ENCODE peak calls at places on chromosomes 3 and 15, in eight cellular contexts. U, F, P, J, O, Q, N and T are unnamed samples.

GRCh38 chr15:81292516-81293001 is 31.4 kb downstream of the STARD5 start:
- DNase-seq in N (no peak), U (no peak), P (no peak), F (no peak), O (no peak), J (no peak), Q (no peak), T (peak; percentile 87)

GRCh38 chr3:3038201-3038991 is 71.8 kb downstream of the IL5RA start:
- DNase-seq in P (peak; percentile 60), O (no peak), F (no peak), U (no peak), Q (no peak), N (no peak), J (no peak), T (no peak)

GRCh38 chr15:57537951-57538506 is 53.7 kb upstream of the MYZAP start:
- DNase-seq in P (no peak), O (no peak), U (no peak), N (no peak), Q (no peak), F (no peak), J (no peak), T (no peak)

GRCh38 chr15:78130466-78131294 is 565 bp downstream of the CIB2 start:
- DNase-seq in Q (no peak), N (no peak), J (no peak), F (no peak), P (no peak), O (peak; percentile 27), U (no peak), T (no peak)

GRCh38 chr15:72231847-72232461 is 964 bp upstream of the PKM start:
- DNase-seq in J (peak; percentile 61), F (no peak), Q (no peak), O (no peak), P (peak; percentile 81), N (peak; percentile 9), U (no peak), T (no peak)

GRCh38 chr3:107962946-107963345 is 127.9 kb downstream of the CD47 start:
- DNase-seq in F (no peak), U (no peak), J (no peak), N (no peak), O (no peak), Q (no peak), P (peak; percentile 25), T (no peak)

GRCh38 chr3:104951426-104951825 is 415.3 kb upstream of the ALCAM start:
- DNase-seq in U (no peak), F (no peak), O (no peak), P (no peak), J (no peak), N (no peak), Q (no peak), T (no peak)

GRCh38 chr3:46943237-46944187 is 33.0 kb downstream of the CCDC12 start:
- DNase-seq in F (no peak), Q (no peak), N (peak; percentile 61), P (peak; percentile 68), U (no peak), O (no peak), J (no peak), T (no peak)

GRCh38 chr3:190385835-190386688 is 1.9 kb upstream of the CLDN16 start:
- DNase-seq in Q (no peak), P (peak; percentile 89), N (no peak), U (no peak), J (no peak), F (peak; percentile 78), O (no peak), T (no peak)

GRCh38 chr3:27632431-27633223 is 89.5 kb downstream of the EOMES start:
- DNase-seq in N (no peak), P (peak; percentile 35), O (peak; percentile 64), Q (peak; percentile 77), F (no peak), U (no peak), J (peak; percentile 25), T (no peak)

GRCh38 chr15:78177447-78177873 is 28.3 kb downstream of the IDH3A start:
- DNase-seq in Q (no peak), U (no peak), N (peak; percentile 65), F (no peak), O (peak; percentile 87), P (peak; percentile 22), J (peak; percentile 38), T (peak; percentile 90)

GRCh38 chr3:69299344-69299743 is 86.5 kb downstream of the FRMD4B start:
- DNase-seq in U (no peak), J (no peak), O (no peak), Q (no peak), P (peak; percentile 54), N (no peak), F (no peak), T (no peak)

GRCh38 chr15:85380217-85380859 is at the start of gene AKAP13:
- DNase-seq in N (peak; percentile 98), O (peak; percentile 96), J (peak; percentile 97), P (peak; percentile 98), F (peak; percentile 98), Q (peak; percentile 98), U (peak; percentile 93), T (peak; percentile 96)

GRCh38 chr15:101451192-101451799 is 38.2 kb downstream of the PCSK6 start:
- DNase-seq in F (no peak), P (no peak), O (no peak), N (peak; percentile 10), U (no peak), J (no peak), Q (peak; percentile 68), T (peak; percentile 81)

GRCh38 chr3:164375995-164376394 is 702.3 kb downstream of the SI start:
- DNase-seq in U (no peak), N (no peak), P (no peak), Q (no peak), J (no peak), F (no peak), O (no peak), T (no peak)

GRCh38 chr3:71444028-71444860 is 139.3 kb downstream of the FOXP1 start:
- DNase-seq in O (no peak), P (peak; percentile 52), Q (no peak), N (no peak), J (peak; percentile 80), U (no peak), F (peak; percentile 77), T (no peak)

GRCh38 chr3:13174011-13174802 is 101.0 kb upstream of the IQSEC1 start:
- DNase-seq in U (no peak), O (no peak), J (no peak), Q (peak; percentile 64), P (no peak), F (no peak), N (no peak), T (peak; percentile 72)

GRCh38 chr3:140180603-140181002 is 245.6 kb downstream of the CLSTN2 start:
- DNase-seq in P (no peak), J (no peak), N (no peak), O (no peak), Q (no peak), U (no peak), F (no peak), T (no peak)

GRCh38 chr3:76097588-76097975 is 312.2 kb upstream of the ZNF717 start:
- DNase-seq in P (no peak), F (no peak), U (no peak), N (no peak), J (no peak), Q (no peak), O (no peak), T (no peak)

GRCh38 chr3:23455084-23455483 is 252.0 kb downstream of the UBE2E2 start:
- DNase-seq in Q (no peak), O (no peak), J (no peak), P (peak; percentile 66), N (no peak), U (no peak), F (no peak), T (no peak)

GRCh38 chr3:147153830-147154539 is 252.4 kb downstream of the ZIC4 start:
- DNase-seq in J (no peak), Q (no peak), U (no peak), P (no peak), O (no peak), F (no peak), N (no peak), T (no peak)

GRCh38 chr3:72163809-72164634 is 379.1 kb upstream of the PROK2 start:
- DNase-seq in U (no peak), O (no peak), F (no peak), N (no peak), J (no peak), P (no peak), Q (no peak), T (no peak)

GRCh38 chr3:31065765-31066164 is 171.3 kb upstream of the GADL1 start:
- DNase-seq in U (no peak), P (no peak), F (no peak), O (no peak), N (no peak), Q (no peak), J (no peak), T (no peak)

GRCh38 chr15:34776706-34777105 is 18.6 kb downstream of the ACTC1 start:
- DNase-seq in F (no peak), Q (no peak), N (no peak), U (no peak), P (no peak), O (no peak), J (no peak), T (no peak)

GRCh38 chr3:162492446-162493081 is 996.0 kb downstream of the OTOL1 start:
- DNase-seq in J (no peak), P (peak; percentile 34), O (no peak), Q (no peak), N (no peak), U (no peak), F (no peak), T (no peak)

GRCh38 chr3:48528043-48528442 is 24.1 kb upstream of the SHISA5 start:
- DNase-seq in N (no peak), F (no peak), Q (no peak), J (no peak), P (no peak), U (no peak), O (no peak), T (no peak)

GRCh38 chr15:98177950-98178848 is 217.7 kb downstream of the ARRDC4 start:
- DNase-seq in U (no peak), J (peak; percentile 73), F (no peak), N (peak; percentile 79), Q (no peak), O (peak; percentile 53), P (peak; percentile 81), T (no peak)

GRCh38 chr3:95815828-95816227 is 998.6 kb upstream of the EPHA6 start:
- DNase-seq in U (no peak), O (no peak), J (no peak), F (no peak), P (peak; percentile 12), N (no peak), Q (no peak), T (no peak)

GRCh38 chr3:143070977-143071551 is 48.5 kb upstream of the CHST2 start:
- DNase-seq in F (no peak), N (no peak), J (no peak), U (no peak), O (no peak), Q (no peak), P (no peak), T (no peak)

GRCh38 chr15:89654847-89655805 is at the start of gene KIF7:
- DNase-seq in O (peak; percentile 82), N (peak; percentile 85), U (peak; percentile 20), P (no peak), F (no peak), J (no peak), Q (no peak), T (peak; percentile 89)

GRCh38 chr3:115469649-115470048 is 153.7 kb upstream of the GAP43 start:
- DNase-seq in N (no peak), F (no peak), O (no peak), P (peak; percentile 43), Q (no peak), J (no peak), U (no peak), T (no peak)